ENCODE peak calls at places on chromosomes 2 and 18, in seven cellular contexts. T is endothelial cell, C is heart left ventricle, O is tibial artery, B is tibial nerve, U is upper lobe of right lung, S is Calu3. N is an unnamed sample.

GRCh38 chr2:44997948-44998347 is 11.3 kb downstream of the SIX2 start:
- DNase-seq in O (no peak), U (no peak), B (no peak), T (no peak), S (no peak), C (no peak), N (no peak)

GRCh38 chr2:26325851-26326250 is 20.1 kb upstream of the SELENOI start:
- DNase-seq in C (no peak), O (no peak), S (no peak), T (no peak), B (no peak), U (no peak), N (no peak)

GRCh38 chr2:197212344-197213262 is 98.0 kb downstream of the ANKRD44 start:
- DNase-seq in T (no peak), B (no peak), U (no peak), O (no peak), C (no peak), S (no peak), N (no peak)

GRCh38 chr2:200913654-200914053 is 24.5 kb downstream of the NIF3L1 start:
- DNase-seq in B (no peak), S (no peak), T (no peak), C (no peak), O (no peak), U (no peak), N (no peak)

GRCh38 chr2:207516206-207516605 is 13.6 kb upstream of the CREB1 start:
- DNase-seq in O (no peak), C (no peak), S (no peak), T (no peak), U (no peak), B (no peak), N (no peak)

GRCh38 chr18:44341759-44342158 is 338.9 kb upstream of the SETBP1 start:
- DNase-seq in O (no peak), T (no peak), S (peak), C (no peak), U (peak), B (no peak), N (no peak)

GRCh38 chr2:219029829-219030165 is 11.5 kb downstream of the CFAP65 start:
- DNase-seq in B (peak), T (peak), S (peak), C (peak), U (peak), O (peak), N (peak)

GRCh38 chr2:176068037-176068832 is 15.5 kb downstream of the EVX2 start:
- DNase-seq in T (peak), C (no peak), S (no peak), O (no peak), U (no peak), B (no peak), N (no peak)

GRCh38 chr2:158191076-158191566 is 89.4 kb downstream of the UPP2 start:
- DNase-seq in C (no peak), T (no peak), O (no peak), B (no peak), S (no peak), U (no peak), N (no peak)

GRCh38 chr2:221103930-221104329 is 468.2 kb downstream of the EPHA4 start:
- DNase-seq in C (no peak), O (peak), U (no peak), T (no peak), B (no peak), S (no peak), N (no peak)

GRCh38 chr18:24003903-24004640 is 10.5 kb upstream of the TTC39C start:
- DNase-seq in C (no peak), S (no peak), U (no peak), T (no peak), O (no peak), B (no peak), N (no peak)

GRCh38 chr2:208792766-208793165 is 386.2 kb downstream of the PTH2R start:
- DNase-seq in S (no peak), O (no peak), U (no peak), T (no peak), C (no peak), B (no peak), N (no peak)

GRCh38 chr2:47501374-47502200 is 98.6 kb downstream of the MSH2 start:
- DNase-seq in B (no peak), C (no peak), S (no peak), T (no peak), O (no peak), U (no peak), N (no peak)

GRCh38 chr18:8967573-8967972 is 134.9 kb upstream of the NDUFV2 start:
- DNase-seq in S (no peak), C (no peak), B (no peak), U (no peak), T (no peak), O (no peak), N (no peak)

GRCh38 chr18:35512761-35513160 is 15.0 kb upstream of the INO80C start:
- DNase-seq in S (no peak), O (no peak), C (no peak), B (no peak), T (no peak), U (no peak), N (no peak)

GRCh38 chr18:10142056-10142455 is 228.2 kb downstream of the VAPA start:
- DNase-seq in S (no peak), T (no peak), O (no peak), U (no peak), B (no peak), C (no peak), N (peak)

GRCh38 chr2:60292242-60292641 is 261.2 kb downstream of the BCL11A start:
- DNase-seq in B (no peak), S (no peak), C (no peak), T (no peak), O (no peak), U (no peak), N (no peak)

GRCh38 chr18:28095041-28095440 is 81.9 kb downstream of the CDH2 start:
- DNase-seq in C (no peak), O (no peak), B (no peak), T (no peak), S (no peak), U (no peak), N (no peak)

GRCh38 chr2:237581751-237582746 is 8.5 kb downstream of the RAB17 start:
- DNase-seq in B (peak), S (no peak), T (peak), C (peak), O (peak), U (peak), N (no peak)

GRCh38 chr2:129191530-129191929 is 787.9 kb upstream of the RAB6C start:
- DNase-seq in B (no peak), S (peak), O (no peak), T (no peak), C (no peak), U (no peak), N (no peak)
- TF ChIP-seq CTCF in B (no peak), S (no peak), O (no peak), T (no peak), C (no peak), U (no peak), N (no peak)

DNA sequence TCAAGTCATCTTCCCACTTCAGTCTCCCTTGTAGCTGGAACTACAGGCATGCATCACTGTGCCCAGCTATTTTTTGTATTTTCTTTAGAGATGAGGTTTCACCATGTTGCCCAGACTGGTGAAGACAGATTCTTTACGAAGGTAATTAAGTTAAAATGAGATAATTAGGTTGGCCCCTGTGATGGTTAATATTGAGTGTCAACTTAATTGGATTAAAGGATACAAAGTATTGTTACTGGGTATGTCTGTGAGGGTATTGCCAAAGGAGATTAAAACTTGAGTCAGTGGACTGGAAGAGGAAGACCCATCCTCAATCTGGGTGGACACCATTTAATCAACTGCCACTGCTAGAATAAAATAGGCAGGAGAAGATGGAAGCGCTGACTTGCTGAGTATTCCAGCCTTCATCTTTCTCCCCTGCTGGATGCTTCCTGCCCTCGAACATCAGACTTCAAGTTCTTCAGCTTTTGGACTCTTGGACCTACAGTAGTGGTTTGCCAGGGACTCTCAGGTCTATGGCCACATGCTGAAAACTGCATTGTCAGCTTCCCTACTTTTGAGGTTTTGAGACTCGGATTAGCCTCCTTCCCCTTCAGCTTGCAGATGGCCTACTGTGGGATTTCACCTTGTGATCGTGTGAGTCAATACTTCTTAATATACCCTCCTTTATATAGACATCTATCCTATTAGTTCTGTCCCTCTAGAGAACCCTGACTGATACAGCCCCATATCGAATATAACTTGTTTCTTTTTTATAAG is 269.1 kb downstream of the TMX3 start:
- DNase-seq in T (no peak), U (no peak), C (no peak), B (no peak), S (no peak), O (no peak), N (no peak)
- TF ChIP-seq CTCF in T (no peak), U (no peak), C (no peak), B (no peak), S (no peak), O (no peak), N (no peak)

GRCh38 chr18:50187659-50188058 is 7.3 kb downstream of the MYO5B start:
- DNase-seq in S (no peak), B (no peak), U (no peak), C (no peak), O (no peak), T (no peak), N (no peak)
- TF ChIP-seq CTCF in S (no peak), B (no peak), U (no peak), C (no peak), O (no peak), T (no peak), N (no peak)

GRCh38 chr2:100178085-100178788 is 35.8 kb upstream of the AFF3 start:
- DNase-seq in C (no peak), S (peak), T (peak), O (no peak), U (no peak), B (no peak), N (no peak)
- TF ChIP-seq CTCF in C (no peak), S (peak), T (peak), O (peak), U (peak), B (no peak), N (peak)

DNA sequence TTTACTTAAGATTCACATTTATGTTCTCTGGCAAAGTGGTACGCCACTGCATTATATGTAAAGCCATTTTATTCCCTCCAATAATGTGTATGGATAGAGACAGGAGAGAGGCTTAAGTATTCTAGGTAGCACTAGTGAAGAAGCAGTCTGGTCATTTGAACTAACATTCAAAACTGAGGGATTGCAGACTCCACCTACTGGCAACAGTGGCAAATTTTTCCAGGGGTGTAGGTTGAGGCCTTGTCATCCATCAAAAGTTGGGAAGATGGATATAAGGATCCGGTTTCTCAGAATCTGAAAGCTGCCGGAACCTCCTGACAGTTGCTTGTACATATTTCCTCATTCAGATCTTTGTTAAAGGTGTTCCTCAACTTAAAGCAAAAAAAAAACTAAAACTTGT is 465.5 kb upstream of the FSHR start:
- DNase-seq in S (peak), C (no peak), T (peak), U (no peak), O (no peak), B (no peak), N (no peak)
- TF ChIP-seq CTCF in S (no peak), C (no peak), T (peak), U (no peak), O (no peak), B (no peak), N (peak)

GRCh38 chr2:125516496-125517109 is 1139.4 kb upstream of the GYPC start:
- DNase-seq in S (no peak), C (no peak), B (no peak), O (no peak), U (no peak), T (peak), N (no peak)
- TF ChIP-seq CTCF in S (peak), C (no peak), B (peak), O (no peak), U (peak), T (peak), N (peak)

GRCh38 chr2:21104030-21104660 is 19.6 kb upstream of the TDRD15 start:
- DNase-seq in U (no peak), B (no peak), T (no peak), C (no peak), S (no peak), O (no peak), N (no peak)

GRCh38 chr2:21099281-21099907 is 24.4 kb upstream of the TDRD15 start:
- DNase-seq in T (no peak), O (no peak), U (no peak), B (no peak), S (no peak), C (no peak), N (no peak)

GRCh38 chr2:21098294-21098693 is 25.5 kb upstream of the TDRD15 start:
- DNase-seq in B (no peak), T (no peak), U (no peak), O (no peak), S (no peak), C (no peak), N (no peak)

GRCh38 chr2:21102356-21102755 is 21.4 kb upstream of the TDRD15 start:
- DNase-seq in O (no peak), T (no peak), C (no peak), S (no peak), U (no peak), B (no peak), N (no peak)

GRCh38 chr2:21103274-21103891 is 20.4 kb upstream of the TDRD15 start:
- DNase-seq in S (no peak), T (no peak), O (no peak), C (no peak), U (no peak), B (no peak), N (no peak)
- TF ChIP-seq CTCF in S (no peak), T (no peak), O (no peak), C (no peak), U (no peak), B (no peak), N (no peak)

GRCh38 chr2:180931841-180932240 is 48.6 kb upstream of the UBE2E3 start:
- DNase-seq in B (no peak), O (no peak), U (no peak), T (no peak), C (no peak), S (no peak), N (no peak)
- TF ChIP-seq CTCF in B (no peak), O (no peak), U (no peak), T (no peak), C (no peak), S (no peak), N (no peak)

N was measured in mesothelial cell of epicardium.